ENCODE peak calls at places on chromosome 7, in five cellular contexts. Q is H1, F is mesenchymal stem cell, J is H9, W is trophoblast cell. T is an unnamed sample.

GRCh38 chr7:128783143-128783799 is 7.7 kb upstream of the OPN1SW start:
- DNase-seq in Q (peak; percentile 99), F (peak; percentile 92), J (peak; percentile 95), W (no peak), T (no peak)

GRCh38 chr7:149624006-149624405 is 126.4 kb upstream of the ZNF746 start:
- DNase-seq in Q (no peak), F (peak; percentile 34), J (no peak), W (no peak), T (no peak)

GRCh38 chr7:32659853-32660252 is 164.6 kb downstream of the AVL9 start:
- DNase-seq in Q (no peak), F (no peak), J (no peak), W (peak; percentile 42), T (no peak)

GRCh38 chr7:1357601-1358271 is 101.5 kb downstream of the MICALL2 start:
- DNase-seq in Q (no peak), F (no peak), J (no peak), W (no peak), T (no peak)

GRCh38 chr7:157462840-157463239 is 126.0 kb downstream of the DNAJB6 start:
- DNase-seq in Q (no peak), F (no peak), J (no peak), W (no peak), T (no peak)

GRCh38 chr7:7672545-7673239 is 32.1 kb downstream of the UMAD1 start:
- DNase-seq in Q (no peak), F (no peak), J (no peak), W (no peak), T (no peak)

GRCh38 chr7:4889682-4890081 is 6.2 kb upstream of the RADIL start:
- DNase-seq in Q (no peak), F (no peak), J (no peak), W (no peak), T (no peak)

GRCh38 chr7:18429547-18429946 is 66.0 kb upstream of the HDAC9 start:
- DNase-seq in Q (no peak), F (peak; percentile 29), J (no peak), W (no peak), T (no peak)

GRCh38 chr7:76234931-76235441 is 33.3 kb downstream of the SRRM3 start:
- DNase-seq in Q (peak; percentile 99), F (peak; percentile 84), J (peak; percentile 97), W (peak; percentile 37), T (peak; percentile 85)

GRCh38 chr7:12031186-12031585 is 179.9 kb upstream of the TMEM106B start:
- DNase-seq in Q (no peak), F (no peak), J (no peak), W (no peak), T (no peak)
- H2BK12ac ChIP-seq in Q (no peak overlapping the region), F (no peak overlapping the region), J (no peak overlapping the region), W (no peak overlapping the region), T (no peak overlapping the region)

GRCh38 chr7:131010714-131011436 is 276.9 kb upstream of the KLF14 start:
- DNase-seq in Q (no peak), F (peak; percentile 95), J (no peak), W (no peak), T (no peak)
- H4K8ac ChIP-seq in Q (no peak overlapping the region), F (no peak overlapping the region), J (no peak overlapping the region), W (no peak overlapping the region), T (no peak overlapping the region)

GRCh38 chr7:44064791-44065430 is 456 bp downstream of the PGAM2 start:
- DNase-seq in Q (no peak), F (no peak), J (no peak), W (no peak), T (no peak)
- H2BK12ac ChIP-seq in Q (peak overlapping the region; percentile 87), F (no peak overlapping the region), J (no peak overlapping the region), W (no peak overlapping the region), T (peak overlapping the region; percentile 67)

DNA sequence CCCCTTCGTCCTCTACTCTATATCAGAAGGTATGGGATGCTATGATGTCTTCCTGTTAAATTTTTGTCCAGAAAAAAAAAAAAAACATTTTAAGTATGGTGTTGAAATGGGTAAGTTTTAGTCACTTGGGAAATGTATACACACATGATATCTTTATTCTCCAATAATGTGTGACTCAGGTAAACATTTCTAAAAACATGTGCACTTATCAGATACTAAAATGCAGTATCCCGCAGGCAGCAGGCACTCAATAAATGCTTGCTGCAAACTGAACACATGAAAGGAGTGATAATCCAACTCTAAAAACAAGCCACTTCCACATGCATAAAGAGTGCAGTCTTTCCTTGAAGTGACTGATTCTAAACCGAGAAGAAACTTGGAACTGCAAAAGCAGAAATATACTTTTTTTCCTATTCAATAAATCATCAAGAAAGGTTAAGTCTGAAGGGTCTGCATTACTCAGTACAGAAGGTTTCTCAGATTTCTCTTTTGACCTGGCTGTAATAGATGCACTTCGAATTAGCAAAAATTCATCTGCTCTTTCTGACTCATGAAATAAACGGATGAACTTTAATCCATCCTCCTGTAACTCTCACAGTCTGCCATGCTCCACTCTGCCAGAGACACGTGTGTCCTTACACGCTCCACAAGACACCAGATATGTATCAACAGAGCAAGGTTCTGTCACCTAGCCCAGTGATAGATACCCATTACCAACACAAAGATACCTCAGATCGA is 84.0 kb downstream of the HIPK2 start:
- DNase-seq in Q (no peak), F (peak; percentile 36), J (no peak), W (no peak), T (no peak)
- H4K8ac ChIP-seq in Q (no peak overlapping the region), F (no peak overlapping the region), J (no peak overlapping the region), W (no peak overlapping the region), T (no peak overlapping the region)

GRCh38 chr7:103462358-103462757 is 16.4 kb upstream of the SLC26A5 start:
- DNase-seq in Q (no peak), F (no peak), J (no peak), W (no peak), T (no peak)
- H2BK12ac ChIP-seq in Q (no peak overlapping the region), F (no peak overlapping the region), J (no peak overlapping the region), W (no peak overlapping the region), T (no peak overlapping the region)

GRCh38 chr7:101714097-101714496 is 85.0 kb upstream of the MYL10 start:
- DNase-seq in Q (no peak), F (no peak), J (no peak), W (no peak), T (no peak)

GRCh38 chr7:101717986-101718746 is 89.1 kb upstream of the MYL10 start:
- DNase-seq in Q (no peak), F (peak; percentile 93), J (no peak), W (peak; percentile 57), T (no peak)

GRCh38 chr7:101720324-101720723 is 91.2 kb upstream of the MYL10 start:
- DNase-seq in Q (no peak), F (no peak), J (no peak), W (no peak), T (no peak)

GRCh38 chr7:101722247-101722646 is 93.2 kb upstream of the MYL10 start:
- DNase-seq in Q (no peak), F (peak; percentile 70), J (no peak), W (no peak), T (no peak)

GRCh38 chr7:101718747-101719260 is 89.7 kb upstream of the MYL10 start:
- DNase-seq in Q (no peak), F (no peak), J (no peak), W (no peak), T (no peak)
- H4K8ac ChIP-seq in Q (peak overlapping the region; percentile 28), F (peak overlapping the region; percentile 93), J (no peak overlapping the region), W (no peak overlapping the region), T (no peak overlapping the region)

T was measured in neuronal stem cell.